ENCODE peak calls at places on chromosomes 11 and 22, in nine cellular contexts. W, A, C, R, G, L, N, Q and H are unnamed samples.

GRCh38 chr11:110968348-110969062 is 256.3 kb upstream of the ARHGAP20 start:
- DNase-seq in N (no peak), L (no peak), A (no peak), Q (no peak), C (no peak), R (no peak), G (no peak), W (no peak), H (no peak)

GRCh38 chr11:8596504-8597046 is 2.5 kb upstream of the STK33 start:
- DNase-seq in C (no peak), R (no peak), Q (no peak), A (no peak), W (no peak), L (no peak), G (no peak), N (no peak), H (no peak)

GRCh38 chr11:117843666-117844484 is 19.3 kb upstream of the FXYD2 start:
- DNase-seq in C (peak; percentile 77), G (peak; percentile 86), R (peak; percentile 85), L (peak; percentile 84), N (peak; percentile 88), W (peak; percentile 95), A (no peak), Q (peak; percentile 79), H (peak; percentile 91)

GRCh38 chr11:17012712-17013547 is 1.3 kb downstream of the PLEKHA7 start:
- DNase-seq in L (peak; percentile 56), C (peak; percentile 31), W (peak; percentile 66), G (peak; percentile 74), A (no peak), R (peak; percentile 55), N (peak; percentile 49), Q (no peak), H (peak; percentile 39)

GRCh38 chr22:40525250-40525884 is 111.2 kb downstream of the MRTFA start:
- DNase-seq in L (peak; percentile 65), W (peak; percentile 71), Q (no peak), G (peak; percentile 60), R (peak; percentile 53), C (peak; percentile 57), A (no peak), N (peak; percentile 50), H (peak; percentile 56)

GRCh38 chr11:31813242-31813960 is 2.3 kb upstream of the PAX6 start:
- DNase-seq in Q (no peak), N (no peak), L (no peak), W (no peak), C (no peak), G (no peak), R (no peak), A (no peak), H (no peak)

GRCh38 chr11:132638421-132638820 is 893.9 kb downstream of the OPCML start:
- DNase-seq in L (no peak), Q (no peak), G (no peak), R (no peak), C (no peak), N (no peak), W (no peak), A (no peak), H (no peak)

GRCh38 chr11:130131957-130132850 is 27.4 kb upstream of the ST14 start:
- DNase-seq in R (no peak), C (peak; percentile 81), A (no peak), W (peak; percentile 72), G (peak; percentile 63), Q (no peak), N (no peak), L (no peak), H (no peak)

GRCh38 chr11:114017723-114018122 is 41.8 kb upstream of the ZBTB16 start:
- DNase-seq in G (no peak), C (no peak), L (no peak), W (no peak), Q (no peak), R (no peak), A (no peak), N (no peak), H (no peak)

GRCh38 chr11:20762980-20763379 is 93.6 kb downstream of the NELL1 start:
- DNase-seq in N (no peak), A (no peak), L (no peak), R (no peak), W (no peak), C (no peak), G (no peak), Q (no peak), H (no peak)

GRCh38 chr11:107040447-107041444 is 22.5 kb upstream of the GUCY1A2 start:
- DNase-seq in Q (no peak), C (peak; percentile 33), W (no peak), G (no peak), A (no peak), R (no peak), N (no peak), L (no peak), H (no peak)

GRCh38 chr22:48476599-48476998 is 1351.1 kb downstream of the BRD1 start:
- DNase-seq in W (no peak), A (no peak), N (no peak), G (no peak), L (peak; percentile 18), C (no peak), R (no peak), Q (no peak), H (no peak)

GRCh38 chr22:48800036-48800885 is 1027.4 kb downstream of the BRD1 start:
- DNase-seq in L (no peak), N (no peak), C (no peak), R (no peak), W (no peak), Q (no peak), G (no peak), A (no peak), H (no peak)

GRCh38 chr22:24952837-24953293 is 349 bp downstream of the KIAA1671 start:
- DNase-seq in W (peak; percentile 65), L (peak; percentile 76), N (peak; percentile 52), C (peak; percentile 61), R (peak; percentile 41), Q (peak; percentile 77), G (peak; percentile 59), A (no peak), H (no peak)

GRCh38 chr11:130999992-131000770 is 83.9 kb upstream of the SNX19 start:
- DNase-seq in G (no peak), Q (no peak), L (no peak), N (no peak), W (no peak), C (peak; percentile 97), A (no peak), R (no peak), H (no peak)

GRCh38 chr22:40473703-40474102 is 103.3 kb downstream of the SGSM3 start:
- DNase-seq in N (no peak), R (no peak), C (no peak), Q (no peak), W (no peak), A (no peak), L (no peak), G (no peak), H (no peak)

GRCh38 chr11:9615031-9615451 is 41.6 kb downstream of the WEE1 start:
- DNase-seq in C (peak; percentile 28), N (no peak), W (no peak), L (no peak), R (no peak), A (no peak), G (no peak), Q (no peak), H (no peak)

GRCh38 chr11:118636569-118637290 is 29.3 kb downstream of the PHLDB1 start:
- DNase-seq in R (no peak), N (no peak), W (no peak), L (no peak), C (no peak), A (no peak), Q (no peak), G (no peak), H (no peak)

GRCh38 chr11:64343740-64344133 is 3.7 kb downstream of the CCDC88B start:
- DNase-seq in G (peak; percentile 55), W (no peak), Q (no peak), R (no peak), N (no peak), C (no peak), A (no peak), L (no peak), H (no peak)

GRCh38 chr11:67416416-67417335 is 1.2 kb downstream of the CARNS1 start:
- DNase-seq in R (no peak), A (no peak), C (peak; percentile 31), G (no peak), L (peak; percentile 69), W (peak; percentile 40), N (no peak), Q (no peak), H (no peak)

GRCh38 chr11:131108780-131109179 is 192.5 kb upstream of the SNX19 start:
- DNase-seq in G (no peak), N (no peak), R (no peak), W (no peak), C (no peak), L (no peak), A (no peak), Q (no peak), H (no peak)

GRCh38 chr11:77067776-77068460 is 1.1 kb downstream of the CAPN5 start:
- DNase-seq in G (peak; percentile 53), C (no peak), A (no peak), N (no peak), R (no peak), Q (no peak), L (no peak), W (no peak), H (peak; percentile 12)

GRCh38 chr11:111429066-111429506 is 50.0 kb upstream of the POU2AF1 start:
- DNase-seq in L (no peak), N (no peak), C (peak; percentile 84), A (no peak), Q (no peak), G (peak; percentile 86), R (peak; percentile 26), W (peak; percentile 86), H (peak; percentile 35)

GRCh38 chr11:35464308-35464707 is 45.0 kb upstream of the SLC1A2 start:
- DNase-seq in L (no peak), A (no peak), N (no peak), C (peak; percentile 20), W (no peak), R (no peak), G (no peak), Q (no peak), H (no peak)
- TF ChIP-seq CTCF in L (no peak), A (no peak), N (no peak), C (peak; percentile 36), W (no peak), R (no peak), G (no peak), Q (peak; percentile 29), H (no peak)

GRCh38 chr11:57205046-57205671 is 23.4 kb downstream of the LRRC55 start:
- DNase-seq in A (no peak), L (no peak), R (no peak), W (no peak), Q (no peak), C (peak; percentile 62), G (no peak), N (peak; percentile 30), H (no peak)
- TF ChIP-seq CTCF in A (no peak), L (peak; percentile 24), R (peak; percentile 34), W (no peak), Q (no peak), C (peak; percentile 8), G (no peak), N (no peak), H (no peak)

GRCh38 chr22:45502215-45503070 is at the start of gene FBLN1:
- DNase-seq in R (peak; percentile 65), N (peak; percentile 64), L (peak; percentile 41), Q (no peak), C (no peak), W (peak; percentile 35), G (no peak), A (no peak), H (no peak)
- TF ChIP-seq CTCF in R (no peak), N (peak; percentile 9), L (no peak), Q (no peak), C (peak; percentile 13), W (no peak), G (no peak), A (no peak), H (no peak)

GRCh38 chr22:17910561-17911311 is 113.6 kb downstream of the MICAL3 start:
- DNase-seq in W (no peak), Q (peak; percentile 90), G (peak; percentile 27), R (peak; percentile 78), N (peak; percentile 69), A (peak; percentile 94), L (no peak), C (peak; percentile 88), H (no peak)
- TF ChIP-seq CTCF in W (no peak), Q (peak; percentile 50), G (no peak), R (peak; percentile 45), N (peak; percentile 49), A (peak; percentile 29), L (peak; percentile 23), C (peak; percentile 55), H (no peak)